ENCODE peak calls at places on chromosomes 2 and 18, in four cellular contexts. One of them, this sample, is unnamed. For H3K79me2, the result is how much of the 10 kb centered on the place peaks cover.

GRCh38 chr2:95231723-95232122 is 24.4 kb downstream of the ZNF892 start:
- DNase-seq in trophoblast cell: peak
- DNase-seq in H9: peak
- DNase-seq in H1: peak
- DNase-seq in this sample: peak

GRCh38 chr2:232276084-232276738 is 102.3 kb upstream of the ALPP start:
- DNase-seq in H1: no peak
- DNase-seq in trophoblast cell: peak
- DNase-seq in H9: no peak
- DNase-seq in this sample: peak

GRCh38 chr2:161096336-161096735 is 63.9 kb upstream of the TANK start:
- DNase-seq in trophoblast cell: no peak
- DNase-seq in H9: no peak
- DNase-seq in H1: no peak
- DNase-seq in this sample: no peak

GRCh38 chr18:13605477-13605876 is 120.9 kb downstream of the FAM210A start:
- DNase-seq in H9: no peak
- DNase-seq in H1: no peak
- DNase-seq in trophoblast cell: no peak
- DNase-seq in this sample: no peak

GRCh38 chr18:56068030-56068671 is 480.2 kb upstream of the TCF4 start:
- DNase-seq in H9: no peak
- DNase-seq in H1: no peak
- DNase-seq in trophoblast cell: no peak
- DNase-seq in this sample: peak

GRCh38 chr18:49359732-49360444 is 100.6 kb downstream of the DYM start:
- DNase-seq in H1: no peak
- DNase-seq in H9: no peak
- DNase-seq in trophoblast cell: no peak
- DNase-seq in this sample: no peak

GRCh38 chr2:48651127-48651526 is 33.5 kb downstream of the GTF2A1L start:
- DNase-seq in trophoblast cell: no peak
- DNase-seq in H1: no peak
- DNase-seq in H9: no peak
- DNase-seq in this sample: peak

GRCh38 chr2:44549856-44550255 is 188.1 kb downstream of the CAMKMT start:
- DNase-seq in trophoblast cell: no peak
- DNase-seq in H1: no peak
- DNase-seq in H9: no peak
- DNase-seq in this sample: no peak

GRCh38 chr2:230665263-230665691 is 47.4 kb upstream of the CAB39 start:
- DNase-seq in trophoblast cell: no peak
- DNase-seq in H1: no peak
- DNase-seq in H9: no peak
- DNase-seq in this sample: no peak

GRCh38 chr18:45107425-45107824 is 426.7 kb downstream of the SETBP1 start:
- DNase-seq in H9: no peak
- DNase-seq in trophoblast cell: peak
- DNase-seq in H1: no peak
- DNase-seq in this sample: no peak

GRCh38 chr2:65708129-65708528 is 275.7 kb upstream of the SPRED2 start:
- DNase-seq in trophoblast cell: no peak
- DNase-seq in H1: no peak
- DNase-seq in H9: no peak
- DNase-seq in this sample: no peak

GRCh38 chr2:174740718-174741117 is 23.6 kb downstream of the CHRNA1 start:
- DNase-seq in trophoblast cell: no peak
- DNase-seq in H1: no peak
- DNase-seq in H9: no peak
- DNase-seq in this sample: no peak

GRCh38 chr2:28428486-28428885 is 35.8 kb downstream of the FOSL2 start:
- DNase-seq in H1: no peak
- DNase-seq in H9: no peak
- DNase-seq in trophoblast cell: no peak
- DNase-seq in this sample: no peak
- H2BK5ac ChIP-seq in H1: no peak
- H2BK5ac ChIP-seq in H9: no peak
- H2BK5ac ChIP-seq in trophoblast cell: no peak
- H2BK5ac ChIP-seq in this sample: no peak

GRCh38 chr2:145918951-145919350 is 1399.0 kb upstream of the ZEB2 start:
- DNase-seq in H9: no peak
- DNase-seq in H1: no peak
- DNase-seq in trophoblast cell: no peak
- DNase-seq in this sample: no peak
- H3K23ac ChIP-seq in H9: no peak
- H3K23ac ChIP-seq in H1: no peak
- H3K23ac ChIP-seq in trophoblast cell: no peak
- H3K23ac ChIP-seq in this sample: no peak

DNA sequence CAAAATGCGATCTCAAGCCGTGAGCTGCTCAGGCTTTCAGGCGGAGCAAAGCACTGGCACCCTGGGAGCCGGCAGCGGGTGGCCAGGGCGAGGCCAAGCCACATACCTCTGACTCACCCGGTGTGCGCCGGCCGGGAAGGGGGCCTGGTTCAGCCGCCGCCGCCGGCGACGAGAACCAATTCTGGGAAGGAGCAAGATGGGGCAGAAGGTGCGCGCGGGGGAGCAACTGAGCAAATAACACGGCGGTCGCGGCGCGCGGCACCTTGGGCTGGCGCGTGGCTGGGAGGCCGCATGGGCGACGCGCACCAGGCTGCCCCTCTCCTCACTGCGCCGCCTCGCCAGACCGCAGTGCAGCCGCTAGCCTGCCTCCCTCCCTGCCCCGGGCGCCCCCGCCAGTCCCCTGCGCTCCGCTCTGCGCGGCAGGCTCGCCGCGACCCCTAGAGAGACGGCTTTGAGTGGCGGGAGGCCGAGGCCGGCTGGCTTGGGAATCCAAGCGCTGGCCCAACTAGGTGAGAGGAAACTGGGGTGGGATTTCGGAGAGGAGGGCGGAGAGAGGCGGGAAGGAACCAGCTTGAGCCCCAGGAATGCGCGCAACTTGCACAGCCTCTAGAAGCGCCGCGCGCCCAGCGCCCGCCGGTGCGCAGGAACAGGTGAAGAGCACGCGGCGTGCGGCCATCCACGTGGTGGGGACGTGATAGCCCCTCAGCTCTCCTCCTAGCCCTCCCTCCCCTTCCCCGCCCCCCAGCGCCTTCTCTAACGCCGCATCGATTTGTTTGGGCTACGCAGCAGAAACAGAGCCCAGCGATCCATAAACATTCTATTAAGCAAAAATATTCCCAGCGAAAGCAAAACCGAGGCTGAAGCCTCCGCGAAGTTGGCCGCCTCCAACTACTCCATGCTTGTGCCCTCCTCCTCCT is 3.3 kb downstream of the NRP2 start:
- DNase-seq in trophoblast cell: peak
- DNase-seq in H1: no peak
- DNase-seq in H9: peak
- DNase-seq in this sample: peak
- H3K79me2 ChIP-seq in trophoblast cell: under half
- H3K79me2 ChIP-seq in H1: under half
- H3K79me2 ChIP-seq in H9: under half
- H3K79me2 ChIP-seq in this sample: under half

GRCh38 chr18:79849328-79850207 is 51.8 kb downstream of the KCNG2 start:
- DNase-seq in trophoblast cell: no peak
- DNase-seq in H1: no peak
- DNase-seq in H9: no peak
- DNase-seq in this sample: no peak
- H2BK5ac ChIP-seq in trophoblast cell: no peak
- H2BK5ac ChIP-seq in H1: no peak
- H2BK5ac ChIP-seq in H9: no peak
- H2BK5ac ChIP-seq in this sample: no peak

GRCh38 chr2:114032705-114033104 is 142.8 kb downstream of the ACTR3 start:
- DNase-seq in H9: no peak
- DNase-seq in H1: no peak
- DNase-seq in trophoblast cell: peak
- DNase-seq in this sample: peak
- H3K23ac ChIP-seq in H9: no peak
- H3K23ac ChIP-seq in H1: no peak
- H3K23ac ChIP-seq in trophoblast cell: no peak
- H3K23ac ChIP-seq in this sample: no peak

This sample was measured in mesendoderm.